ENCODE peak calls at places on chromosomes 4 and X, in ten cellular contexts. U, P, Q, Y, L, R, X, K, A and G are unnamed samples.

GRCh38 chr4:57233391-57233790 is 123.2 kb upstream of the IGFBP7 start:
- DNase-seq in P (no peak), R (no peak), K (peak), Q (peak), U (peak), Y (no peak), A (no peak), L (peak), X (no peak), G (no peak)

GRCh38 chr4:42709392-42710065 is 52.6 kb upstream of the ATP8A1 start:
- DNase-seq in A (no peak), U (peak), Q (no peak), L (no peak), R (no peak), Y (no peak), X (no peak), P (no peak), K (peak), G (no peak)

GRCh38 chrX:139826065-139827044 is 106.5 kb downstream of the ATP11C start:
- DNase-seq in P (no peak), R (no peak), U (no peak), K (peak), L (no peak), A (no peak), X (no peak), Y (no peak), Q (peak), G (peak)

GRCh38 chr4:8209176-8209874 is 10.2 kb downstream of the SH3TC1 start:
- DNase-seq in Y (no peak), Q (no peak), U (no peak), P (no peak), X (no peak), A (no peak), L (no peak), R (no peak), K (no peak), G (no peak)

GRCh38 chr4:13611283-13611842 is 16.2 kb downstream of the BOD1L1 start:
- DNase-seq in K (no peak), Q (peak), Y (no peak), A (no peak), R (no peak), X (no peak), L (no peak), P (no peak), U (no peak), G (no peak)

GRCh38 chr4:7171191-7171900 is 21.0 kb upstream of the SORCS2 start:
- DNase-seq in L (no peak), R (no peak), K (no peak), Y (no peak), Q (no peak), U (no peak), X (no peak), A (no peak), P (no peak), G (no peak)

GRCh38 chr4:80078361-80079092 is 5.5 kb upstream of the ANTXR2 start:
- DNase-seq in Q (no peak), Y (no peak), U (no peak), A (no peak), P (no peak), R (no peak), L (no peak), K (no peak), X (no peak), G (no peak)

GRCh38 chr4:99648321-99648720 is 9.3 kb downstream of the C4orf54 start:
- DNase-seq in R (no peak), L (no peak), X (no peak), P (no peak), U (no peak), A (no peak), Y (no peak), Q (no peak), K (no peak), G (peak)

GRCh38 chrX:103629295-103630170 is 758 bp downstream of the TCEAL1 start:
- DNase-seq in L (peak), P (no peak), R (peak), K (peak), A (peak), Y (peak), Q (peak), X (peak), U (peak), G (peak)

GRCh38 chr4:141347738-141348524 is 127.2 kb downstream of the ZNF330 start:
- DNase-seq in Y (no peak), A (no peak), L (peak), K (no peak), P (no peak), U (peak), R (no peak), Q (no peak), X (no peak), G (no peak)

GRCh38 chr4:136558940-136559494 is 973.3 kb downstream of the PCDH18 start:
- DNase-seq in L (no peak), K (no peak), P (no peak), Y (no peak), Q (no peak), A (no peak), R (no peak), U (no peak), X (no peak), G (no peak)

GRCh38 chrX:108186811-108187210 is 95.2 kb downstream of the ATG4A start:
- DNase-seq in R (no peak), Y (no peak), A (no peak), X (no peak), Q (peak), K (no peak), L (no peak), U (no peak), P (no peak), G (no peak)

GRCh38 chr4:63620271-63620670 is 789.0 kb downstream of the TECRL start:
- DNase-seq in K (peak), L (peak), Q (no peak), A (no peak), U (peak), X (no peak), P (no peak), Y (no peak), R (no peak), G (peak)

GRCh38 chr4:92305148-92305877 is 1.5 kb downstream of the GRID2 start:
- DNase-seq in K (peak), A (peak), Y (no peak), P (peak), U (peak), R (peak), X (no peak), Q (peak), L (peak), G (peak)

GRCh38 chr4:138907174-138907573 is 108.4 kb upstream of the NOCT start:
- DNase-seq in A (no peak), U (no peak), Q (no peak), P (no peak), R (no peak), L (no peak), Y (no peak), K (no peak), X (no peak), G (no peak)

GRCh38 chr4:23374280-23374679 is 515.6 kb downstream of the PPARGC1A start:
- DNase-seq in X (no peak), K (no peak), A (no peak), P (no peak), L (no peak), Q (no peak), U (no peak), Y (no peak), R (no peak), G (no peak)

GRCh38 chrX:16466640-16467432 is 183.1 kb upstream of the S100G start:
- DNase-seq in A (no peak), K (no peak), U (no peak), Q (peak), X (no peak), P (no peak), R (no peak), Y (no peak), L (no peak), G (no peak)

GRCh38 chr4:140947507-140947906 is 185.8 kb downstream of the RNF150 start:
- DNase-seq in Q (no peak), A (no peak), U (no peak), Y (no peak), R (no peak), P (no peak), K (no peak), X (no peak), L (no peak), G (no peak)

GRCh38 chr4:189843392-189844009 is 97.2 kb upstream of the FRG1 start:
- DNase-seq in P (no peak), A (no peak), Y (no peak), Q (no peak), U (no peak), X (no peak), R (peak), K (no peak), L (no peak), G (no peak)

GRCh38 chrX:24526616-24527015 is 61.5 kb downstream of the PDK3 start:
- DNase-seq in L (no peak), K (no peak), U (no peak), P (no peak), R (peak), Y (no peak), X (no peak), A (no peak), Q (no peak), G (peak)

GRCh38 chr4:5638316-5638715 is 70.0 kb downstream of the EVC2 start:
- DNase-seq in Y (no peak), Q (peak), K (no peak), U (no peak), X (no peak), L (no peak), A (no peak), P (no peak), R (no peak), G (no peak)

GRCh38 chrX:68443155-68443868 is 10.0 kb upstream of the OPHN1 start:
- DNase-seq in Y (no peak), P (peak), A (no peak), K (no peak), R (no peak), Q (peak), X (no peak), U (peak), L (no peak), G (no peak)

GRCh38 chr4:103410401-103410800 is 212.3 kb upstream of the CENPE start:
- DNase-seq in U (no peak), K (no peak), P (no peak), X (no peak), A (no peak), R (no peak), Y (no peak), L (no peak), Q (no peak), G (no peak)

GRCh38 chr4:185859106-185859505 is 47.1 kb upstream of the SORBS2 start:
- DNase-seq in K (no peak), Q (no peak), U (peak), A (peak), Y (no peak), R (no peak), L (no peak), P (no peak), X (no peak), G (peak)

GRCh38 chrX:46573896-46574336 is 351 bp downstream of the CHST7 start:
- DNase-seq in P (peak), L (peak), X (peak), U (peak), Y (peak), Q (peak), K (peak), R (peak), A (no peak), G (peak)